ENCODE peak calls at places on chromosomes 3 and 15, in six cellular contexts. V is NCI-H1105 treated with DMSO at 0.1 percent for 48 hours, R is EL, Q is Caki2, L is cardiac fibroblast, A is NT2/D1. D is an unnamed sample.

GRCh38 chr15:55861115-55861514 is 118.2 kb upstream of the PRTG start:
- DNase-seq in V (no peak), R (no peak), Q (no peak), L (no peak), A (no peak), D (no peak)

GRCh38 chr3:183551930-183552329 is 3.6 kb downstream of the KLHL6 start:
- DNase-seq in V (no peak), R (no peak), Q (no peak), L (no peak), A (no peak), D (no peak)

GRCh38 chr3:197793246-197793645 is 2.2 kb downstream of the LRCH3 start:
- DNase-seq in V (no peak), R (peak), Q (peak), L (peak), A (no peak), D (peak)

GRCh38 chr3:15206662-15207576 is 873 bp downstream of the CAPN7 start:
- DNase-seq in V (no peak), R (peak), Q (peak), L (peak), A (peak), D (no peak)

GRCh38 chr3:138195491-138195890 is 8.4 kb downstream of the ARMC8 start:
- DNase-seq in V (no peak), R (no peak), Q (no peak), L (no peak), A (no peak), D (no peak)

GRCh38 chr15:98518823-98519561 is 129.3 kb upstream of the IGF1R start:
- DNase-seq in V (peak), R (peak), Q (peak), L (peak), A (peak), D (peak)

GRCh38 chr15:99446565-99447496 is 119.0 kb upstream of the MEF2A start:
- DNase-seq in V (peak), R (no peak), Q (no peak), L (no peak), A (no peak), D (peak)

GRCh38 chr3:198107840-198108734 is 148.1 kb downstream of the LMLN start:
- DNase-seq in V (no peak), R (no peak), Q (peak), L (no peak), A (no peak), D (no peak)

GRCh38 chr3:178100881-178101280 is 435.4 kb upstream of the KCNMB2 start:
- DNase-seq in V (peak), R (no peak), Q (no peak), L (no peak), A (no peak), D (no peak)

GRCh38 chr15:74134387-74135027 is 4.1 kb downstream of the ISLR2 start:
- DNase-seq in V (no peak), R (peak), Q (no peak), L (peak), A (no peak), D (no peak)

GRCh38 chr3:193869221-193870201 is 266.4 kb upstream of the HES1 start:
- DNase-seq in V (no peak), R (peak), Q (peak), L (peak), A (peak), D (no peak)

GRCh38 chr3:71495708-71496472 is 87.6 kb downstream of the FOXP1 start:
- DNase-seq in V (no peak), R (peak), Q (peak), L (peak), A (no peak), D (no peak)

GRCh38 chr3:150436161-150436560 is 28.1 kb downstream of the TSC22D2 start:
- DNase-seq in V (no peak), R (no peak), Q (no peak), L (no peak), A (no peak), D (no peak)

GRCh38 chr3:161560006-161560637 is 63.5 kb downstream of the OTOL1 start:
- DNase-seq in V (peak), R (peak), Q (no peak), L (peak), A (peak), D (peak)

GRCh38 chr15:39407116-39407515 is 173.8 kb upstream of the THBS1 start:
- DNase-seq in V (no peak), R (peak), Q (no peak), L (peak), A (no peak), D (no peak)

GRCh38 chr3:114558271-114558670 is 264.4 kb downstream of the TIGIT start:
- DNase-seq in V (no peak), R (peak), Q (no peak), L (peak), A (no peak), D (no peak)

GRCh38 chr3:94115482-94115881 is 52.6 kb downstream of the NSUN3 start:
- DNase-seq in V (peak), R (peak), Q (no peak), L (peak), A (no peak), D (no peak)

GRCh38 chr3:172341482-172342059 is 106.7 kb downstream of the GHSR start:
- DNase-seq in V (peak), R (peak), Q (peak), L (peak), A (peak), D (peak)

GRCh38 chr15:90046846-90047481 is 45.8 kb downstream of the ZNF710 start:
- DNase-seq in V (peak), R (no peak), Q (no peak), L (no peak), A (no peak), D (peak)

GRCh38 chr15:98787936-98788757 is 139.8 kb downstream of the IGF1R start:
- DNase-seq in V (no peak), R (peak), Q (no peak), L (peak), A (no peak), D (no peak)

GRCh38 chr3:44478055-44478468 is 592 bp upstream of the ZNF445 start:
- DNase-seq in V (no peak), R (no peak), Q (no peak), L (no peak), A (no peak), D (no peak)

GRCh38 chr15:75573001-75573400 is 6.1 kb downstream of the PTPN9 start:
- DNase-seq in V (no peak), R (peak), Q (no peak), L (peak), A (no peak), D (no peak)

GRCh38 chr3:195195321-195196209 is 75.4 kb downstream of the XXYLT1 start:
- DNase-seq in V (no peak), R (no peak), Q (no peak), L (no peak), A (peak), D (peak)

GRCh38 chr15:29129903-29130302 is 139.7 kb downstream of the NSMCE3 start:
- DNase-seq in V (no peak), R (no peak), Q (no peak), L (no peak), A (no peak), D (no peak)

GRCh38 chr3:128726691-128727031 is 678 bp downstream of the RAB7A start:
- DNase-seq in V (no peak), R (peak), Q (peak), L (peak), A (no peak), D (no peak)

GRCh38 chr3:55873523-55874254 is 386.6 kb upstream of the WNT5A start:
- DNase-seq in V (no peak), R (no peak), Q (no peak), L (peak), A (no peak), D (no peak)

GRCh38 chr15:40787344-40787841 is 17.6 kb downstream of the C15orf62 start:
- DNase-seq in V (peak), R (peak), Q (peak), L (peak), A (no peak), D (no peak)

GRCh38 chr3:143653493-143653892 is 194.8 kb downstream of the SLC9A9 start:
- DNase-seq in V (no peak), R (no peak), Q (no peak), L (no peak), A (no peak), D (no peak)

GRCh38 chr3:171088984-171089754 is 62.6 kb upstream of the SLC2A2 start:
- DNase-seq in V (peak), R (peak), Q (peak), L (peak), A (no peak), D (peak)

GRCh38 chr3:117820900-117821299 is 1111.3 kb downstream of the TUSC7 start:
- DNase-seq in V (no peak), R (peak), Q (no peak), L (peak), A (no peak), D (no peak)

GRCh38 chr3:194287977-194288706 is 63.0 kb downstream of the CPN2 start:
- DNase-seq in V (no peak), R (no peak), Q (no peak), L (no peak), A (no peak), D (no peak)

GRCh38 chr3:30324587-30324986 is 281.8 kb upstream of the TGFBR2 start:
- DNase-seq in V (no peak), R (no peak), Q (peak), L (peak), A (no peak), D (no peak)

GRCh38 chr3:123884258-123884831 is at the start of gene MYLK:
- DNase-seq in V (peak), R (peak), Q (peak), L (peak), A (peak), D (peak)

GRCh38 chr3:166011771-166012170 is 174.5 kb upstream of the BCHE start:
- DNase-seq in V (no peak), R (no peak), Q (no peak), L (no peak), A (no peak), D (no peak)

GRCh38 chr3:47571391-47572165 is 7.1 kb downstream of the CSPG5 start:
- DNase-seq in V (no peak), R (no peak), Q (no peak), L (no peak), A (no peak), D (no peak)

GRCh38 chr3:43817825-43818224 is 127.1 kb downstream of the ABHD5 start:
- DNase-seq in V (no peak), R (no peak), Q (peak), L (no peak), A (no peak), D (no peak)

GRCh38 chr3:7285502-7285901 is 424.6 kb downstream of the GRM7 start:
- DNase-seq in V (no peak), R (no peak), Q (no peak), L (peak), A (no peak), D (no peak)

D was measured in NCI-H1417.